ENCODE peak calls at places on chromosomes 2 and 18, in eight cellular contexts. O is T-helper 9 cell, Y is MCF 10A, M is GM04504, N is Daoy, E is adrenal gland, P is neural crest cell, T is Panc1. I is an unnamed sample.
A peak's percentile ranks its signal among the peaks of the same experiment; 100 is the strongest.

GRCh38 chr18:79544386-79544963 is 135.1 kb upstream of the CTDP1 start:
- DNase-seq in O (no peak), Y (no peak), M (no peak), N (no peak), E (no peak), P (no peak), T (no peak), I (no peak)

GRCh38 chr2:675982-676646 is 1.1 kb downstream of the TMEM18 start:
- DNase-seq in O (peak; percentile 24), Y (peak; percentile 89), M (peak; percentile 79), N (peak; percentile 74), E (peak; percentile 87), P (peak; percentile 28), T (peak; percentile 84), I (peak; percentile 30)

GRCh38 chr2:234363011-234363487 is 133.8 kb downstream of the ARL4C start:
- DNase-seq in O (no peak), Y (peak; percentile 8), M (no peak), N (peak; percentile 77), E (no peak), P (no peak), T (peak; percentile 28), I (peak; percentile 77)

GRCh38 chr2:126849054-126849453 is 49.6 kb upstream of the TEX51 start:
- DNase-seq in O (no peak), Y (no peak), M (no peak), N (no peak), E (no peak), P (no peak), T (no peak), I (no peak)

GRCh38 chr18:5434425-5434824 is 109.4 kb downstream of the EPB41L3 start:
- DNase-seq in O (no peak), Y (no peak), M (no peak), N (no peak), E (no peak), P (no peak), T (no peak), I (no peak)

GRCh38 chr18:47756364-47757016 is 174.0 kb downstream of the SMAD2 start:
- DNase-seq in O (peak; percentile 38), Y (peak; percentile 56), M (peak; percentile 7), N (peak; percentile 60), E (peak; percentile 60), P (peak; percentile 80), T (no peak), I (peak; percentile 28)

GRCh38 chr18:69402219-69402989 is 1.7 kb downstream of the DOK6 start:
- DNase-seq in O (no peak), Y (no peak), M (no peak), N (no peak), E (no peak), P (no peak), T (no peak), I (no peak)

GRCh38 chr18:79974025-79974424 is 9.6 kb downstream of the HSBP1L1 start:
- DNase-seq in O (no peak), Y (no peak), M (no peak), N (no peak), E (no peak), P (no peak), T (no peak), I (no peak)

GRCh38 chr18:51666717-51667320 is 469.3 kb upstream of the MEX3C start:
- DNase-seq in O (no peak), Y (peak; percentile 47), M (no peak), N (no peak), E (peak; percentile 25), P (no peak), T (no peak), I (peak; percentile 11)

GRCh38 chr2:60759654-60760053 is 3.6 kb downstream of the PAPOLG start:
- DNase-seq in O (no peak), Y (no peak), M (no peak), N (no peak), E (peak; percentile 29), P (no peak), T (no peak), I (no peak)

GRCh38 chr2:54052825-54053718 is 62.3 kb upstream of the ACYP2 start:
- DNase-seq in O (no peak), Y (peak; percentile 41), M (no peak), N (no peak), E (no peak), P (no peak), T (no peak), I (no peak)

GRCh38 chr2:207600211-207600610 is 25.0 kb downstream of the METTL21A start:
- DNase-seq in O (no peak), Y (no peak), M (no peak), N (no peak), E (no peak), P (no peak), T (no peak), I (no peak)

GRCh38 chr2:79101024-79101423 is 13.2 kb upstream of the REG1B start:
- DNase-seq in O (no peak), Y (no peak), M (no peak), N (no peak), E (no peak), P (no peak), T (no peak), I (no peak)

GRCh38 chr2:68190991-68191731 is 33.5 kb downstream of the PNO1 start:
- DNase-seq in O (no peak), Y (peak; percentile 82), M (peak; percentile 64), N (peak; percentile 51), E (no peak), P (no peak), T (peak; percentile 80), I (no peak)

GRCh38 chr2:96325038-96325883 is at the start of gene ITPRIPL1:
- DNase-seq in O (peak; percentile 32), Y (no peak), M (no peak), N (no peak), E (peak; percentile 19), P (peak; percentile 25), T (no peak), I (no peak)

GRCh38 chr2:102033028-102033749 is 41.4 kb downstream of the IL1R2 start:
- DNase-seq in O (no peak), Y (peak; percentile 77), M (peak; percentile 44), N (peak; percentile 85), E (peak; percentile 40), P (no peak), T (no peak), I (no peak)

GRCh38 chr2:64730551-64731305 is 77.0 kb upstream of the SERTAD2 start:
- DNase-seq in O (peak; percentile 21), Y (peak; percentile 81), M (peak; percentile 60), N (peak; percentile 60), E (peak; percentile 85), P (no peak), T (no peak), I (peak; percentile 50)

GRCh38 chr2:238290079-238290478 is 1.7 kb upstream of the PER2 start:
- DNase-seq in O (no peak), Y (peak; percentile 100), M (no peak), N (peak; percentile 57), E (no peak), P (no peak), T (no peak), I (peak; percentile 89)

GRCh38 chr18:10006261-10006903 is 92.6 kb downstream of the VAPA start:
- DNase-seq in O (no peak), Y (peak; percentile 27), M (no peak), N (no peak), E (peak; percentile 32), P (no peak), T (no peak), I (no peak)

GRCh38 chr2:228876296-228876695 is 394.8 kb downstream of the PID1 start:
- DNase-seq in O (no peak), Y (no peak), M (no peak), N (no peak), E (no peak), P (no peak), T (no peak), I (no peak)

GRCh38 chr2:187581125-187581896 is 27.1 kb upstream of the TFPI start:
- DNase-seq in O (no peak), Y (peak; percentile 77), M (no peak), N (peak; percentile 22), E (no peak), P (peak; percentile 44), T (peak; percentile 30), I (peak; percentile 42)

GRCh38 chr2:83531211-83531610 is 927.9 kb downstream of the SUCLG1 start:
- DNase-seq in O (no peak), Y (no peak), M (no peak), N (no peak), E (no peak), P (peak; percentile 13), T (no peak), I (peak; percentile 78)

GRCh38 chr2:189265696-189266320 is 86.2 kb upstream of the COL5A2 start:
- DNase-seq in O (no peak), Y (no peak), M (no peak), N (no peak), E (no peak), P (no peak), T (no peak), I (no peak)

GRCh38 chr2:110729106-110729505 is 3.3 kb upstream of the ACOXL start:
- DNase-seq in O (no peak), Y (no peak), M (no peak), N (no peak), E (no peak), P (no peak), T (no peak), I (peak; percentile 81)

GRCh38 chr18:47883771-47884413 is 46.6 kb downstream of the SMAD2 start:
- DNase-seq in O (no peak), Y (peak; percentile 61), M (peak; percentile 24), N (peak; percentile 78), E (peak; percentile 44), P (no peak), T (no peak), I (no peak)

GRCh38 chr2:9644021-9644420 is 13.2 kb upstream of the YWHAQ start:
- DNase-seq in O (no peak), Y (no peak), M (no peak), N (no peak), E (no peak), P (no peak), T (no peak), I (no peak)

GRCh38 chr18:58862851-58863538 is 1.7 kb upstream of the ZNF532 start:
- DNase-seq in O (no peak), Y (peak; percentile 25), M (no peak), N (peak; percentile 45), E (peak; percentile 21), P (peak; percentile 33), T (no peak), I (no peak)

GRCh38 chr2:85790499-85790898 is 36.7 kb downstream of the ATOH8 start:
- DNase-seq in O (no peak), Y (no peak), M (no peak), N (no peak), E (no peak), P (no peak), T (no peak), I (no peak)

GRCh38 chr2:112031916-112032582 is 23.0 kb upstream of the TMEM87B start:
- DNase-seq in O (no peak), Y (peak; percentile 84), M (no peak), N (no peak), E (no peak), P (no peak), T (no peak), I (peak; percentile 35)

GRCh38 chr2:1294882-1295281 is 118.4 kb upstream of the TPO start:
- DNase-seq in O (no peak), Y (no peak), M (no peak), N (no peak), E (no peak), P (no peak), T (no peak), I (no peak)

GRCh38 chr2:143692162-143692561 is 562.9 kb downstream of the ARHGAP15 start:
- DNase-seq in O (no peak), Y (no peak), M (no peak), N (no peak), E (no peak), P (no peak), T (no peak), I (no peak)

GRCh38 chr2:233853883-233854240 is 473 bp downstream of the HJURP start:
- DNase-seq in O (no peak), Y (no peak), M (no peak), N (no peak), E (no peak), P (no peak), T (no peak), I (no peak)

GRCh38 chr2:174699993-174700766 is 64.1 kb downstream of the CHRNA1 start:
- DNase-seq in O (no peak), Y (peak; percentile 70), M (peak; percentile 28), N (peak; percentile 48), E (no peak), P (peak; percentile 28), T (no peak), I (peak; percentile 72)

GRCh38 chr2:27220091-27220490 is 2.9 kb downstream of the CAD start:
- DNase-seq in O (no peak), Y (no peak), M (no peak), N (no peak), E (no peak), P (no peak), T (no peak), I (no peak)

I was measured in HAP-1.